ENCODE peak calls at places on chromosomes 13 and 19, in seven cellular contexts. G, O, M, R, F, K and P are unnamed samples.

GRCh38 chr13:111861766-111862366 is 205.1 kb upstream of the SOX1 start:
- DNase-seq in G (no peak), O (no peak), M (no peak), R (no peak), F (no peak), K (no peak), P (no peak)

GRCh38 chr13:78610381-78610883 is 7.1 kb upstream of the POU4F1 start:
- DNase-seq in G (no peak), O (no peak), M (no peak), R (no peak), F (no peak), K (no peak), P (no peak)

GRCh38 chr19:719081-719512 is 10.4 kb downstream of the PALM start:
- DNase-seq in G (no peak), O (no peak), M (no peak), R (no peak), F (no peak), K (peak; percentile 87), P (no peak)

GRCh38 chr19:56476671-56477428 is at the start of gene ZNF667:
- DNase-seq in G (peak; percentile 74), O (no peak), M (no peak), R (peak; percentile 24), F (peak; percentile 63), K (no peak), P (peak; percentile 26)

GRCh38 chr13:24060993-24061392 is 99.5 kb upstream of the SPATA13 start:
- DNase-seq in G (no peak), O (no peak), M (no peak), R (no peak), F (no peak), K (no peak), P (no peak)

GRCh38 chr19:38769635-38770211 is 3.6 kb downstream of the LGALS7 start:
- DNase-seq in G (peak; percentile 64), O (peak; percentile 94), M (peak; percentile 85), R (peak; percentile 62), F (peak; percentile 83), K (peak; percentile 93), P (no peak)

GRCh38 chr13:50230365-50230978 is 215.2 kb downstream of the KCNRG start:
- DNase-seq in G (peak; percentile 74), O (no peak), M (no peak), R (no peak), F (no peak), K (no peak), P (no peak)

GRCh38 chr19:49932041-49932451 is 2.7 kb upstream of the NUP62 start:
- DNase-seq in G (no peak), O (no peak), M (no peak), R (no peak), F (no peak), K (no peak), P (peak; percentile 79)

GRCh38 chr19:35519291-35519690 is 5.8 kb upstream of the DMKN start:
- DNase-seq in G (no peak), O (no peak), M (peak; percentile 42), R (no peak), F (no peak), K (no peak), P (peak; percentile 90)

GRCh38 chr19:28502879-28503734 is 709.8 kb downstream of the UQCRFS1 start:
- DNase-seq in G (no peak), O (no peak), M (no peak), R (no peak), F (no peak), K (no peak), P (no peak)

GRCh38 chr13:113364371-113364932 is 522 bp upstream of the GRTP1 start:
- DNase-seq in G (no peak), O (no peak), M (no peak), R (peak; percentile 42), F (no peak), K (peak; percentile 71), P (no peak)

GRCh38 chr13:104796581-104796980 is 1730.4 kb upstream of the SLC10A2 start:
- DNase-seq in G (no peak), O (no peak), M (no peak), R (no peak), F (no peak), K (no peak), P (no peak)

GRCh38 chr13:50080856-50081105 is 65.5 kb downstream of the KCNRG start:
- DNase-seq in G (no peak), O (no peak), M (no peak), R (no peak), F (peak; percentile 58), K (no peak), P (no peak)

GRCh38 chr13:68099616-68100015 is 869.5 kb upstream of the PCDH9 start:
- DNase-seq in G (no peak), O (no peak), M (peak; percentile 11), R (no peak), F (no peak), K (no peak), P (no peak)
- H3K27ac ChIP-seq in G (no peak overlapping the region), O (no peak overlapping the region), M (no peak overlapping the region), R (no peak overlapping the region), F (no peak overlapping the region), K (no peak overlapping the region), P (peak overlapping the region; percentile 52)

DNA sequence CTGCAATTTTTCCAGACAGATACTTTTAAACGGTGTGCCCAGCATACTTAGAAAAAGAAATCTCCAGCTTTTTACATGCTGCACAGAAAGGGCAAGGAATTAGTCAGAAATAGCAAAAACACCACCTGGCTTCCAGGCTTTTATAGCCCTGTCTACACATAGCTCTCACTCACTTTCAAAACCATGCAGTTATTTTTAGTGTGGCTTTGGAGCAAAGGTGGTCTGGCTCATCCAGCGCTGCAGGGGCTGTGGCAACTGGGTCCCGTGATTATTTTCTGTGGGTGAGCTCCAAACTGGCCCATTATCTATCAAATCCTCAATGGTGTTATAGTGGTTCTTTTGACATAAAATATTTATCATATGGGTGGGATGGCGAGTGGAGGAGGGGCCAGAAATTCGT is 57.0 kb downstream of the COL4A2 start:
- DNase-seq in G (no peak), O (no peak), M (no peak), R (peak; percentile 54), F (no peak), K (no peak), P (no peak)
- H3K27ac ChIP-seq in G (no peak overlapping the region), O (no peak overlapping the region), M (no peak overlapping the region), R (peak overlapping the region; percentile 96), F (no peak overlapping the region), K (peak overlapping the region; percentile 100), P (no peak overlapping the region)

DNA sequence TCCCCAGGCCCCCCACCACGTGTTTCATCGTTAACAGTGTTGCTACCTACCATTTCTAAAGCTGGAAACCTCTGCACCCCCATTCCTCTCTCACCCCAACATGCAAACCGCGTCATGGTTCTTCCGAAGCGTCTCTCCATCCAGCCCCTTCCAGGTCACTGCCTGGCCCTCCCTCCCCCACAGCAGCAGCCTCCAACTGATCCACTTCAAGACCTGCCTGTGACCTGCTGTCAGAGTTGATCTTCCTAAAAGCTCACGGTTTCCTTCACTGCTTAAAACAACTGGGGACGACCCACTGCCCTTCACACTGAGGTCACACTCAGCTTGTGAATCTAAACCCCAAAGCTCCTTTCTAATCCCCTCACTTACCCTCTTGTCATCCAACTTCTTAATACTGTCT is 47.7 kb downstream of the STK24 start:
- DNase-seq in G (no peak), O (no peak), M (no peak), R (no peak), F (no peak), K (peak; percentile 53), P (no peak)
- H3K27ac ChIP-seq in G (no peak overlapping the region), O (no peak overlapping the region), M (no peak overlapping the region), R (peak overlapping the region; percentile 68), F (no peak overlapping the region), K (no peak overlapping the region), P (peak overlapping the region; percentile 10)

GRCh38 chr13:41762796-41763195 is 198.1 kb downstream of the VWA8 start:
- DNase-seq in G (no peak), O (no peak), M (no peak), R (no peak), F (no peak), K (no peak), P (no peak)
- H3K27ac ChIP-seq in G (no peak overlapping the region), O (no peak overlapping the region), M (no peak overlapping the region), R (no peak overlapping the region), F (no peak overlapping the region), K (no peak overlapping the region), P (no peak overlapping the region)

DNA sequence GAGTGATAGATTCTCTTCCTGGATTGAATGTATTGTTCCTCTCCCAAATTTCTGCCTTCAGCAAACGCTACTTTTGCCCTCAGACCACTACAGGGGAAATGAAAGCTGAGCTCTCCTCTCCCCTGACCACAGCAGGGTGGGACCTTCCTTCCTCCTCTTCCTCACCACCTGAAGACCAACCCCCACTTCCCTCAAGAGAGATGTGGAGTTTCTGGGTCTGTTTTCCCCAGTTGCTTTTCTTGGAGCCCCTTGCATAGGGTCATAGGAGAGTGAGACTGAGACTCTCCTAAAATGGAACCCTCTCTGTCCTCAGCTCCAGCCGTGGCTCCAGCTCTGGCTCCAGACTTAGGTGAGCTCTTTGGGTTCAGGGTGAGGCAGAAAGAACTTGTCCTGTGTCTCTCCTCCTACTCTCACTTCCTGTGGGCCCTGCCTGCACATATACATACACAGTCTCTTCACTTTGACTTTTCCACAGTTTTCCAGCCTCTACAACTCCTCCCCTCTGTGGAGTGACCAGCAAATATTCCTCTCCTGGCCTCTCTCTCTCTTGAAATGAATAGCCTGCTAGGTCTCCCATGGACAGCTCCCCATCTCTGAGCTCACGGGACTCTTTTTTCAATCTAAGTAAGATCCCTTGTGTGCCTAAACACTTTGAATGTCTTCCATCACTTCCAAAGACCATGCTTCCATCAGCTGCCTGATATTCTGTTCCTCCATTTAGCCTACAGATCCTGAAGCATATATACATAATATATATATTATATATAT is 19.2 kb upstream of the ZNF175 start:
- DNase-seq in G (no peak), O (no peak), M (no peak), R (no peak), F (no peak), K (no peak), P (no peak)
- H3K27ac ChIP-seq in G (no peak overlapping the region), O (no peak overlapping the region), M (no peak overlapping the region), R (no peak overlapping the region), F (no peak overlapping the region), K (no peak overlapping the region), P (no peak overlapping the region)

DNA sequence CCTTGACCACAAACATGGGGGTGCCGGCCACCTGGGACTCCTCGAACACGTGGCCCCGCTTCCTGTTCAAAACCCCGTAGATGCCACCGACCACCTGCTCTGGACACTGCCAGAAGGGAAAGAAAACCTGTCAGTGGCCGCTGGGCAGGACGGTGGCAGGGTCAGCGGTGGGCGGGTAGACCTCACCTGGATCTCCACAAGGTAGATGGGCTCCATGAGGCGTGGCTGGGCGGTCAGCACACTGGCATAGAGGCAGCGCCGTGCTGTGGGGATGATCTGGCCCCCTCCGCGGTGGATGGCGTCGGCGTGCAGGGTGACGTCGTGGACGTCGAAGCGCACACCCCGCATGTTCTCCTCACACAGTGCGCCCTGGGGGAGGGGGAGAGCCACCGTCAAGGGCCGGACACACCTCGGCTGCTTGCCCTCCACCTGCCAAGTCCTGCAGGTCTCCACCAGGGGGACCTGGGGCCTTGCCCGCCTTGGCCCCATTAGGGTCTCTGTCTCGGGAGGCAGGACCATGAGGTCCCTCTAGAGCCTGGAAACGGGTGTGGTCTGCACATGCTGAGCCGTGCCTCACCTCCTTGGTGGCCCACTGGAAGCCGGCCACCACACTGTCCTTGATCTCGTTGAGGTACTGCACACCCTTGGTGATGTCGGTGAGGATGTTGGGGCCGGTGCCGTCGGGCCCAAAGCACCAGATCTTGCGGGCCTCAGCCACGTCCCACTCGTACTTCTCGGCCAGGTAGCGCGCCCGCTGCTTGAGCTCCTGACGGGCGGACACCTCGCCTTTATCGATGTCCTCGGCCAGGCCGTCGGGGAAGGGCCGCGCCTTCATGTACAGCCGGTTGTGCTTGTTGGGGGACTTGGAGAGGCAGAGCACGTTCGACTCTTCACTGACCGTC is 6.6 kb upstream of the DAPK3 start:
- DNase-seq in G (no peak), O (no peak), M (no peak), R (no peak), F (no peak), K (peak; percentile 67), P (no peak)
- H3K27ac ChIP-seq in G (no peak overlapping the region), O (no peak overlapping the region), M (no peak overlapping the region), R (no peak overlapping the region), F (no peak overlapping the region), K (no peak overlapping the region), P (no peak overlapping the region)

GRCh38 chr13:31154939-31155338 is 6.8 kb downstream of the HSPH1 start:
- DNase-seq in G (no peak), O (no peak), M (no peak), R (no peak), F (no peak), K (no peak), P (no peak)
- H3K27ac ChIP-seq in G (no peak overlapping the region), O (no peak overlapping the region), M (no peak overlapping the region), R (no peak overlapping the region), F (no peak overlapping the region), K (no peak overlapping the region), P (no peak overlapping the region)